ENCODE peak calls at places on chromosomes 4 and X, in five cellular contexts. C is lower lobe of right lung; W is activated T-helper 9 cell treated with anti-CD3 and anti-CD28 coated beads, Interleukin-2, amount 50 U/mL, for 16 hours; Y is NCI-H1417 treated with DMSO at 0.1 percent for 48 hours; B is A549. P is an unnamed sample.

GRCh38 chr4:140523370-140523856 is 555 bp upstream of the ELMOD2 start:
- DNase-seq in C (no peak), W (no peak), Y (no peak), B (no peak), P (no peak)

GRCh38 chrX:120380699-120381098 is 18.8 kb downstream of the ATP1B4 start:
- DNase-seq in C (no peak), W (no peak), Y (no peak), B (peak; percentile 14), P (no peak)

GRCh38 chrX:85851418-85851817 is 195.9 kb downstream of the CHM start:
- DNase-seq in C (peak; percentile 34), W (no peak), Y (no peak), B (peak; percentile 0), P (no peak)

GRCh38 chrX:69179380-69179911 is 14.2 kb upstream of the PJA1 start:
- DNase-seq in C (no peak), W (no peak), Y (peak; percentile 77), B (no peak), P (no peak)

GRCh38 chr4:108533245-108533844 is 87.0 kb upstream of the RPL34 start:
- DNase-seq in C (no peak), W (no peak), Y (no peak), B (no peak), P (no peak)

GRCh38 chr4:185016946-185017797 is 1.1 kb upstream of the HELT start:
- DNase-seq in C (no peak), W (no peak), Y (no peak), B (no peak), P (no peak)

GRCh38 chr4:158172196-158172557 is 648 bp downstream of the GASK1B start:
- DNase-seq in C (no peak), W (no peak), Y (no peak), B (no peak), P (no peak)

GRCh38 chr4:127623755-127624087 is 9.0 kb upstream of the INTU start:
- DNase-seq in C (no peak), W (no peak), Y (no peak), B (peak; percentile 17), P (no peak)

GRCh38 chr4:53905935-53906377 is 158.4 kb downstream of the CHIC2 start:
- DNase-seq in C (no peak), W (no peak), Y (no peak), B (no peak), P (no peak)

GRCh38 chrX:13059676-13060499 is 15.5 kb upstream of the FAM9C start:
- DNase-seq in C (no peak), W (no peak), Y (no peak), B (peak; percentile 36), P (no peak)

GRCh38 chr4:52870225-52870624 is 8.1 kb downstream of the RASL11B start:
- DNase-seq in C (peak; percentile 59), W (no peak), Y (no peak), B (no peak), P (no peak)

GRCh38 chr4:184805462-184806245 is 20.1 kb downstream of the ACSL1 start:
- DNase-seq in C (peak; percentile 89), W (no peak), Y (no peak), B (no peak), P (no peak)

GRCh38 chr4:38752393-38752961 is 30.3 kb downstream of the TLR10 start:
- DNase-seq in C (no peak), W (no peak), Y (no peak), B (no peak), P (no peak)

GRCh38 chrX:40094041-40094899 is 3.5 kb downstream of the BCOR start:
- DNase-seq in C (peak; percentile 62), W (no peak), Y (no peak), B (no peak), P (no peak)

GRCh38 chrX:64218023-64218422 is 12.4 kb downstream of the ASB12 start:
- DNase-seq in C (no peak), W (no peak), Y (no peak), B (no peak), P (peak; percentile 7)

GRCh38 chrX:107773206-107773605 is 2.4 kb downstream of the TSC22D3 start:
- DNase-seq in C (no peak), W (no peak), Y (no peak), B (no peak), P (no peak)

GRCh38 chr4:8854866-8855265 is 16.8 kb downstream of the HMX1 start:
- DNase-seq in C (no peak), W (no peak), Y (no peak), B (no peak), P (no peak)

GRCh38 chrX:9885150-9885549 is 82.0 kb upstream of the CLDN34 start:
- DNase-seq in C (peak; percentile 77), W (peak; percentile 9), Y (peak; percentile 26), B (peak; percentile 58), P (peak; percentile 19)

GRCh38 chr4:85747871-85748491 is 273.0 kb downstream of the ARHGAP24 start:
- DNase-seq in C (no peak), W (no peak), Y (peak; percentile 46), B (peak; percentile 7), P (no peak)

GRCh38 chr4:37446016-37446415 is 201.5 kb downstream of the NWD2 start:
- DNase-seq in C (no peak), W (no peak), Y (no peak), B (no peak), P (no peak)

GRCh38 chr4:89765966-89766365 is 71.0 kb downstream of the SNCA start:
- DNase-seq in C (no peak), W (no peak), Y (no peak), B (no peak), P (no peak)

P was measured in stimulated activated effector memory CD8-positive, alpha-beta T cell treated with anti-CD3 and anti-CD28 coated beads, Interleukin-12 subunit alpha, Interleukin-12 subunit beta, amount 100 ng/mL, for 72 hours.